ENCODE peak calls at places on chromosomes 4 and X, in four cellular contexts. D is K562, K is A549, Y is Peyer's patch. R is an unnamed sample. For H3K4me1, the result is how much of the 10 kb centered on the place peaks cover.

GRCh38 chr4:12729384-12729783 is 754.8 kb downstream of the RAB28 start:
- DNase-seq in K (peak), Y (no peak), D (peak), R (no peak)

GRCh38 chr4:16418814-16419213 is 192.5 kb upstream of the TAPT1 start:
- DNase-seq in K (peak), Y (no peak), D (no peak), R (no peak)

GRCh38 chr4:26490111-26490979 is at the start of gene CCKAR:
- DNase-seq in D (no peak), K (no peak), Y (no peak), R (no peak)

GRCh38 chr4:7911044-7911578 is 28.6 kb downstream of the AFAP1 start:
- DNase-seq in Y (no peak), D (no peak), K (peak), R (no peak)

GRCh38 chr4:42396361-42397255 is 680 bp upstream of the SHISA3 start:
- DNase-seq in D (no peak), Y (no peak), K (no peak), R (no peak)

GRCh38 chrX:989959-990510 is 222.4 kb downstream of the CRLF2 start:
- DNase-seq in Y (peak), K (peak), D (peak), R (peak)

GRCh38 chrX:149284616-149285015 is 220.5 kb downstream of the IDS start:
- DNase-seq in Y (no peak), D (no peak), K (no peak), R (no peak)

GRCh38 chr4:47926667-47927258 is 12.4 kb upstream of the NFXL1 start:
- DNase-seq in K (peak), D (peak), Y (peak), R (peak)

GRCh38 chrX:39541881-39542280 is 555.9 kb downstream of the BCOR start:
- DNase-seq in Y (no peak), D (no peak), K (no peak), R (no peak)

GRCh38 chr4:163493643-163494359 is 689 bp upstream of the TMA16 start:
- DNase-seq in Y (peak), K (peak), D (no peak), R (peak)

GRCh38 chr4:10106421-10107039 is 10.1 kb downstream of the WDR1 start:
- DNase-seq in D (peak), K (peak), Y (peak), R (peak)

GRCh38 chr4:5734841-5735240 is 23.8 kb downstream of the EVC start:
- DNase-seq in D (no peak), Y (no peak), K (no peak), R (no peak)

GRCh38 chr4:133929540-133929939 is 272.0 kb downstream of the PABPC4L start:
- DNase-seq in K (no peak), Y (no peak), D (no peak), R (no peak)

GRCh38 chrX:30951003-30951402 is 61.9 kb upstream of the TAB3 start:
- DNase-seq in Y (no peak), K (no peak), D (no peak), R (no peak)

GRCh38 chrX:108224727-108225455 is 133.3 kb downstream of the ATG4A start:
- DNase-seq in Y (no peak), D (peak), K (peak), R (no peak)

GRCh38 chr4:54527532-54527931 is 130.2 kb upstream of the KIT start:
- DNase-seq in Y (no peak), D (no peak), K (no peak), R (no peak)

GRCh38 chr4:94929696-94930095 is 171.9 kb downstream of the BMPR1B start:
- DNase-seq in D (no peak), K (no peak), Y (no peak), R (no peak)

GRCh38 chrX:87621697-87622096 is 104.1 kb downstream of the KLHL4 start:
- DNase-seq in D (no peak), K (no peak), Y (no peak), R (peak)

GRCh38 chr4:1293531-1293941 is 3.8 kb downstream of the MAEA start:
- DNase-seq in D (no peak), Y (peak), K (no peak), R (no peak)

GRCh38 chr4:57129477-57129876 is 19.3 kb upstream of the IGFBP7 start:
- DNase-seq in Y (no peak), K (no peak), D (no peak), R (no peak)

GRCh38 chr4:17504081-17504480 is 7.8 kb downstream of the QDPR start:
- DNase-seq in K (no peak), D (no peak), Y (no peak), R (no peak)

GRCh38 chrX:102659790-102660757 is 8.8 kb downstream of the GPRASP1 start:
- DNase-seq in Y (peak), D (peak), K (peak), R (peak)

GRCh38 chrX:40143001-40143400 is 45.2 kb upstream of the BCOR start:
- DNase-seq in Y (no peak), K (no peak), D (no peak), R (no peak)

DNA sequence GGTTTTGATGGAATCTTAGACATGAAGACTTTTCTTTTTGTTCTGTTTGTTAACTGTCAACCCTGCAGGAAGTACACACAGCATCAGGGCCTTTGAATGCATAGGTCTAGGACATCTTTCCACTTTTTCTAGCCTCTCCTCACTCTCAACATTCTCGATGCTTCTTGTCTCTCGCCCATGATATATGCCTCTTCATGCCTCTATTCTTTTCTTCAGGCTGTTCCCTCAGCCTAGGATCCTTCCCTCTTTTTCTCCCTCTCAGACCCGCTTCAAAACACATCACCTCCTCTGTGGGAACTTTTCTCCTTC is 9.6 kb downstream of the PDGFC start:
- DNase-seq in K (no peak), D (no peak), Y (no peak), R (no peak)
- H3K4me1 ChIP-seq in K (under half), D (under half), Y (under half), R (under half)

DNA sequence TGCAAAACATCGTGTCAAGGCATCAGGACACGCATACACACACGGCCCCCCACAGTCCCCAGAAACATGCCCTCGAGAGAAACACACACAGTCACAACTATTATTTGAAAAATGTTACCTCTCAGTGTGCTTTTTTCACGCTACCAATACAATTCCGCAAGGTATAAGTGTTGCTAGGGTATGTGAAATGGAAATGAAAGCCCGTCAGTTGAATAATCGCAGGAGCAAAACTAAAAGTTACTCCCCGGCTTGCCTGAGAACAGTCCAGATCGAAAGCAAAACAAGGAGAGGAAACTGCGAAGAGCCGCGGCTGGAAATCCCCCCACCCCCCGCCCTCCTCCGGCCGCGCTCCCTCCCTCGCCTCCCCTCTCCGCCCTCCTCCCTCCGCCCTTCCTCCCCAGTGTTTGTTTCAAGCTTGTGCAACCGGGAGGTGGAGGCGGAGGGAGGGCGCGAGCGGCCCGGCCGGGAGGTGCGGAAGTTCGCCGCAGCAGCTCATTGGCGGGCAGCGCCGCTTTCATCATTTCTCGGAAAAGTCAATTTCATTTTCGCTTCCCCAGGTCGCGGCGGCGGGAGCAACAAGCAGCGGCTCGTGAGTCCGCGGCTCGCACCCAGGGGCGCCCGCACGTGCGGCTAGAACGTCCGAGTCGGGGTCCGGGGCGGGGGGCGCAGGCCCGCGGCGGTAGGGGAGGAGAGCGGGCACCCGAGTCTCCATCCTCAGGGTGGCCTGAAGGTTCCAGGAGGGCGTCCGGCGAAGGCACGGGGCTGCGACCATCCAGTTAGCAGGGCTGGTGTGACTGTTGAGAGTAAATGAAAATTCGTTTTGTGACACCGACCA is at the start of gene IRF2:
- DNase-seq in Y (peak), K (peak), D (peak), R (peak)
- TF ChIP-seq POLR2A in Y (peak), K (no peak), D (peak), R (peak)

GRCh38 chrX:123720486-123720885 is 12.4 kb downstream of the THOC2 start:
- DNase-seq in D (no peak), Y (no peak), K (peak), R (no peak)
- H3K4me1 ChIP-seq in D (under half), Y (under half), K (under half), R (under half)

GRCh38 chrX:48573690-48574269 is 504 bp upstream of the RBM3 start:
- DNase-seq in K (no peak), Y (peak), D (peak), R (peak)
- TF ChIP-seq POLR2A in K (no peak), Y (no peak), D (no peak), R (no peak)

DNA sequence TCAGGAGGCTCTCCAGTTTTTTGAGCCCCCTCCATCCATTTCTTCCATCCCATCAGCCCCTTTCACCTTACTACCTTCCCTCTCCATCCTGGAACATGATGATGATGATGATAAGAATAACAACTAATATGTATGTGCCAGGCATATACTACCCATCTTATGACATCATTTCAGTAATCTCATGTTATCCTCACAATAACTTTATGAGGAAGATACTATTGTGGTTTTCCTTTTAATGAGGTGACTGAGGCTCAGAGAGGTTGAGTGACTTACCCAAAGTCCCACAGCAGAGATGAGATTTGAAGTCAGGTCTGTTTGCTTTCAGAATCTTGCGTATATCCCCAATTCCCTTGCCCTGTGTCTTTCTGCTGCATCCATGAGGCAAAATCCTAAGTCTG is 55.1 kb downstream of the RTL9 start:
- DNase-seq in Y (no peak), D (no peak), K (no peak), R (no peak)
- H3K4me1 ChIP-seq in Y (under half), D (under half), K (under half), R (under half)

GRCh38 chrX:44778254-44778653 is 65.6 kb upstream of the DUSP21 start:
- DNase-seq in Y (no peak), K (peak), D (no peak), R (no peak)
- TF ChIP-seq POLR2A in Y (no peak), K (no peak), D (no peak), R (no peak)